ENCODE peak calls at places on chromosomes 4 and X, in six cellular contexts. U is astrocyte, X is endothelial cell of umbilical vein, J is uterus, T is psoas muscle, Q is right lobe of liver. O is an unnamed sample. For H3K9me3 and H3K4me1, the result is how much of the 10 kb centered on the place peaks cover.

GRCh38 chr4:48133668-48134444 is at the start of gene TXK:
- DNase-seq in U (peak), X (peak), J (no peak), T (no peak), Q (no peak), O (no peak)

GRCh38 chr4:52780627-52781354 is 29.6 kb upstream of the ERVMER34-1 start:
- DNase-seq in U (no peak), X (no peak), J (no peak), T (no peak), Q (no peak), O (no peak)

GRCh38 chr4:6394671-6395081 is 77.7 kb downstream of the PPP2R2C start:
- DNase-seq in U (no peak), X (no peak), J (no peak), T (no peak), Q (no peak), O (no peak)

GRCh38 chr4:48762408-48762807 is 17.7 kb downstream of the FRYL start:
- DNase-seq in U (no peak), X (no peak), J (no peak), T (no peak), Q (no peak), O (no peak)

GRCh38 chr4:7803992-7804758 is 135.5 kb downstream of the AFAP1 start:
- DNase-seq in U (peak), X (peak), J (peak), T (peak), Q (peak), O (peak)

GRCh38 chr4:105835177-105835576 is 60.1 kb upstream of the NPNT start:
- DNase-seq in U (no peak), X (no peak), J (no peak), T (no peak), Q (no peak), O (no peak)

GRCh38 chrX:117636826-117637225 is 479.8 kb downstream of the KLHL13 start:
- DNase-seq in U (no peak), X (no peak), J (no peak), T (no peak), Q (no peak), O (no peak)

GRCh38 chrX:17787557-17787956 is 50.3 kb downstream of the SCML1 start:
- DNase-seq in U (no peak), X (no peak), J (no peak), T (no peak), Q (no peak), O (no peak)

GRCh38 chrX:679161-679979 is 48.8 kb downstream of the SHOX start:
- DNase-seq in U (no peak), X (no peak), J (no peak), T (no peak), Q (no peak), O (no peak)

GRCh38 chr4:139279723-139280620 is at the start of gene MGARP:
- DNase-seq in U (peak), X (peak), J (no peak), T (peak), Q (peak), O (peak)

GRCh38 chr4:6907658-6908191 is 1.9 kb upstream of the TBC1D14 start:
- DNase-seq in U (no peak), X (peak), J (no peak), T (no peak), Q (no peak), O (peak)

GRCh38 chr4:112895785-112896184 is 153.7 kb upstream of the ANK2 start:
- DNase-seq in U (peak), X (no peak), J (no peak), T (no peak), Q (no peak), O (no peak)

GRCh38 chr4:2408401-2408958 is 10.0 kb downstream of the ZFYVE28 start:
- DNase-seq in U (no peak), X (no peak), J (no peak), T (no peak), Q (no peak), O (no peak)

GRCh38 chr4:8314691-8315255 is 45.2 kb downstream of the HTRA3 start:
- DNase-seq in U (no peak), X (no peak), J (peak), T (no peak), Q (no peak), O (peak)

GRCh38 chr4:52173470-52174055 is 122.5 kb downstream of the SPATA18 start:
- DNase-seq in U (no peak), X (peak), J (no peak), T (peak), Q (peak), O (peak)

GRCh38 chrX:100980608-100981497 is 11.3 kb downstream of the ARL13A start:
- DNase-seq in U (peak), X (peak), J (no peak), T (peak), Q (peak), O (peak)

GRCh38 chrX:33735182-33735581 is 396.9 kb downstream of the FAM47A start:
- DNase-seq in U (no peak), X (no peak), J (no peak), T (no peak), Q (no peak), O (no peak)

GRCh38 chrX:13440166-13440565 is 120.3 kb upstream of the ATXN3L start:
- DNase-seq in U (no peak), X (no peak), J (no peak), T (no peak), Q (no peak), O (no peak)

GRCh38 chrX:7586126-7586525 is 256.8 kb upstream of the VCX start:
- DNase-seq in U (peak), X (no peak), J (no peak), T (no peak), Q (no peak), O (no peak)

GRCh38 chr4:153215976-153216375 is 11.7 kb downstream of the TRIM2 start:
- DNase-seq in U (no peak), X (no peak), J (no peak), T (no peak), Q (no peak), O (no peak)

GRCh38 chrX:42714981-42715688 is 62.8 kb downstream of the PPP1R2C start:
- DNase-seq in U (peak), X (peak), J (no peak), T (peak), Q (peak), O (peak)

GRCh38 chr4:149409186-149410056 is 406.2 kb downstream of the IQCM start:
- DNase-seq in U (peak), X (no peak), J (no peak), T (peak), Q (peak), O (peak)

GRCh38 chr4:4677825-4678522 is 136.1 kb upstream of the STX18 start:
- DNase-seq in U (peak), X (peak), J (peak), T (no peak), Q (no peak), O (no peak)

GRCh38 chr4:20474119-20474518 is 222.4 kb downstream of the SLIT2 start:
- DNase-seq in U (no peak), X (peak), J (no peak), T (no peak), Q (no peak), O (no peak)

GRCh38 chr4:184755278-184755677 is 21.4 kb upstream of the CENPU start:
- DNase-seq in U (peak), X (no peak), J (no peak), T (peak), Q (no peak), O (no peak)

GRCh38 chr4:41281038-41281634 is 24.4 kb downstream of the UCHL1 start:
- DNase-seq in U (peak), X (peak), J (peak), T (no peak), Q (no peak), O (no peak)

GRCh38 chrX:22081475-22082092 is 49.5 kb downstream of the PHEX start:
- DNase-seq in U (peak), X (peak), J (peak), T (peak), Q (peak), O (peak)

GRCh38 chr4:153518001-153518400 is 51.8 kb downstream of the TMEM131L start:
- DNase-seq in U (no peak), X (peak), J (peak), T (no peak), Q (peak), O (no peak)

GRCh38 chr4:184400375-184400870 is 73.9 kb downstream of the IRF2 start:
- DNase-seq in U (peak), X (peak), J (no peak), T (no peak), Q (peak), O (peak)

GRCh38 chrX:37685452-37686347 is at the start of gene XK:
- DNase-seq in U (peak), X (peak), J (peak), T (peak), Q (peak), O (peak)

GRCh38 chr4:174699654-174700053 is 129.4 kb downstream of the GLRA3 start:
- DNase-seq in U (no peak), X (no peak), J (no peak), T (no peak), Q (no peak), O (no peak)

GRCh38 chr4:102789317-102789717 is 28.5 kb upstream of the MANBA start:
- DNase-seq in U (peak), X (peak), J (no peak), T (no peak), Q (no peak), O (no peak)

GRCh38 chrX:110568396-110568795 is 209.7 kb downstream of the RTL9 start:
- DNase-seq in U (peak), X (no peak), J (no peak), T (no peak), Q (no peak), O (no peak)

GRCh38 chr4:113673450-113673849 is 88.1 kb downstream of the CAMK2D start:
- DNase-seq in U (no peak), X (no peak), J (no peak), T (no peak), Q (no peak), O (no peak)

GRCh38 chr4:3368841-3369760 is 72.7 kb upstream of the HGFAC start:
- DNase-seq in U (no peak), X (peak), J (peak), T (no peak), Q (no peak), O (no peak)

GRCh38 chr4:184959786-184960185 is 58.5 kb upstream of the HELT start:
- DNase-seq in U (no peak), X (no peak), J (no peak), T (no peak), Q (no peak), O (no peak)

GRCh38 chrX:13005671-13006473 is 31.0 kb downstream of the TMSB4X start:
- DNase-seq in U (peak), X (no peak), J (no peak), T (no peak), Q (no peak), O (peak)

GRCh38 chr4:1490906-1491629 is 84.8 kb upstream of the NKX1-1 start:
- DNase-seq in U (no peak), X (no peak), J (no peak), T (no peak), Q (peak), O (no peak)

GRCh38 chrX:136206916-136207315 is 44.3 kb downstream of the MAP7D3 start:
- DNase-seq in U (no peak), X (no peak), J (no peak), T (no peak), Q (no peak), O (no peak)
- H3K9me3 ChIP-seq in U (under half), X (under half), J (under half), T (under half), Q (under half), O (under half)

DNA sequence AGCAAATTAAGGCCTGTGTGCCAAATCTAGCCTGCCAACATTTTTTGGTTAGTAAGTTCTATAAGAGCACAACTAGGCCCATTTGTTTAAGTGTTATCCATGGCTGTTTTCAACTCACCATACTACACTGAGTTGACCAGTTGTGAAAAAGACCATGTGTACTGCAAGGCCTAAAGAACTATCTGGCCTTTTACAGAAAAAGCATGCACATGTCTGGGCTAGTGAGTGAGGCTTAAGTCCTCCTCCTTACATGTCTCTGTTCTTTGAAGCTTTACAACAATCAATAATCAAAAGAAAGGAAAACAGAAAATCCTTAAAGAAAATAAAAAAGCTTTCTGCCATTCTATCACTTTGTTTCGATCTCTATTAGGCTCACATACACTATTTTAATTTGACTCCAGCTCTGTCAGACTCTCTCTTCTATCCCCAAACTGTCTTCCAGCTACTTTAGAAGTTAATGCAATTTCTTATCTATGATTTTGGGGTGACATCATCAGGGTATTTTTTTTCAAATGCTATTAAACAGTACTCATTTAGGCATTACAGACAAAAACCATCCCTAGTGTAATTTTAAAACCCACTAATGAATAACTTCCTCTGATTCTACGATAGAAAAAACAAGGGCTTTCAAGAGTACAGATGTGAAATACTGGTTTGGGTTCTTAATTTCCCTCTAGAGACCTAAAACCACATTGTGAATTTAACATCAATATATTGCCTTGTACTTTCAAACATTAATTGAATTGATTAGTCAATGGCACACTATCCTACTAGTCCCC is 161.8 kb downstream of the MAB21L2 start:
- DNase-seq in U (peak), X (no peak), J (no peak), T (no peak), Q (no peak), O (no peak)
- H3K4me3 ChIP-seq in U (no peak), X (no peak), J (no peak), T (no peak), Q (no peak), O (no peak)

DNA sequence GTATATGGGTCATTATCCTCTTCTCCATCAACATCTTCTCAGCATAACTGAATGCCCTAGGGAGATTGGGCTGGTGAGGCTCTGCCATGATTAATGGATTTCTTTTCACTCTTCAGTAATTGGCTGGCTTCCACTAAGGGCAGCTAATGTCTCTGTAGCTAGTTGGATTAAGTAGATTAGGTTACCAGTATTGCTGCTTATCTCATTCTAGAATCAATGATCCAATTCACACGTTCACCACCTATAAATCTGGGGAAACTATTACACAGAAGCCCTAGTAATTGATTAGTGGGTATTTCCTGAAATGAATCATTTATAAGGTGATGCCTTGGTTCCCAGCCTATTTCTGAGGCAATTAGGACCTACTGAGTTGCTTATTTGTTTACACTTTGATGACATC is 94.8 kb downstream of the KDR start:
- DNase-seq in U (no peak), X (no peak), J (no peak), T (no peak), Q (no peak), O (no peak)
- H3K4me1 ChIP-seq in U (under half), X (under half), J (under half), T (under half), Q (under half), O (under half)

DNA sequence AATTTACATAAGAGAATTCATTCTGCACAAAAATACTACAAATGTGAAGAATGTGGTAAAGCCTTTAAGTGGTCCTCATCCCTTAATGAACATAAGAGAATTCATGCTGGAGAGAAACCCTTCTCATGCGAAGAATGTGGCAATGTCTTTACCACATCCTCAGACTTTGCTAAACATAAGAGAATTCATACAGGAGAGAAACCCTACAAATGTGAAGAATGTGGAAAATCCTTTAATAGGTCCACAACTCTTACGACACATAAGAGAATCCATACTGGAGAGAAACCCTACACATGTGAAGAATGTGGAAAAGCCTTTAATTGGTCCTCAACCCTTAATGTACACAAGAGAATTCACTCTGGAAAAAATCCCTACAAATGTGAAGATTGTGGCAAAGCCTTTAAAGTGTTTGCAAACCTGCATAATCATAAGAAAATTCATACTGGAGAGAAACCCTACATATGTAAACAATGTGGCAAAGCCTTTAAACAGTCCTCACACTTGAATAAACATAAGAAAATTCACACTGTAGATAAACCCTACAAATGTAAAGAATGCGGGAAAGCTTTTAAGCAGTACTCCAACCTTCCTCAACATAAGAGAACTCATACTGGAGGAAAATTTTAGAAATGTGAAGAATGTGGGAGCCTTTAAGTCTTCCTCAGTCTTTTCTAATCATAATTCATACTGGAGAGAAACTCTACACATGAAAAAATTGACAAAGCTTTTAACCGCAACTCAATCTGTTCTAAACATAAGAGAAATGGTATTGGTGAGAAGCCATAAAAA is 37.4 kb downstream of the ZNF718 start:
- DNase-seq in U (no peak), X (no peak), J (no peak), T (no peak), Q (no peak), O (no peak)
- H3K9me3 ChIP-seq in U (under half), X (under half), J (half or more), T (half or more), Q (under half), O (under half)

GRCh38 chr4:120070191-120070590 is 3.5 kb upstream of the MAD2L1 start:
- DNase-seq in U (no peak), X (peak), J (no peak), T (no peak), Q (no peak), O (no peak)

GRCh38 chr4:120066182-120066524 is 495 bp downstream of the MAD2L1 start:
- DNase-seq in U (peak), X (no peak), J (no peak), T (no peak), Q (no peak), O (no peak)

GRCh38 chr4:120066525-120067333 is at the start of gene MAD2L1:
- DNase-seq in U (peak), X (peak), J (peak), T (peak), Q (peak), O (peak)

GRCh38 chr4:120071192-120071795 is 4.6 kb upstream of the MAD2L1 start:
- DNase-seq in U (peak), X (peak), J (peak), T (no peak), Q (no peak), O (no peak)
- H3K4me3 ChIP-seq in U (no peak), X (no peak), J (no peak), T (no peak), Q (no peak), O (no peak)

GRCh38 chr4:57078685-57079521 is 31.3 kb downstream of the IGFBP7 start:
- DNase-seq in U (peak), X (peak), J (no peak), T (no peak), Q (no peak), O (no peak)
- H3K4me1 ChIP-seq in U (half or more), X (half or more), J (under half), T (under half), Q (under half), O (under half)

GRCh38 chr4:100162027-100162685 is 28.1 kb downstream of the DDIT4L start:
- DNase-seq in U (no peak), X (peak), J (no peak), T (no peak), Q (no peak), O (no peak)
- H3K9me3 ChIP-seq in U (under half), X (under half), J (under half), T (under half), Q (under half), O (under half)

GRCh38 chr4:159175989-159176375 is 73.1 kb downstream of the RAPGEF2 start:
- DNase-seq in U (no peak), X (no peak), J (no peak), T (no peak), Q (no peak), O (no peak)
- H3K4me3 ChIP-seq in U (peak), X (no peak), J (no peak), T (no peak), Q (no peak), O (no peak)

GRCh38 chr4:169665039-169665732 is 44.8 kb downstream of the CLCN3 start:
- DNase-seq in U (no peak), X (peak), J (no peak), T (no peak), Q (no peak), O (no peak)

GRCh38 chr4:169664615-169665014 is 44.2 kb downstream of the CLCN3 start:
- DNase-seq in U (peak), X (peak), J (no peak), T (no peak), Q (no peak), O (no peak)

GRCh38 chr4:169663894-169664293 is 43.5 kb downstream of the CLCN3 start:
- DNase-seq in U (peak), X (peak), J (no peak), T (no peak), Q (no peak), O (no peak)

GRCh38 chr4:169662226-169662625 is 41.8 kb downstream of the CLCN3 start:
- DNase-seq in U (no peak), X (peak), J (no peak), T (no peak), Q (no peak), O (no peak)

GRCh38 chr4:169663402-169663801 is 43.0 kb downstream of the CLCN3 start:
- DNase-seq in U (no peak), X (no peak), J (no peak), T (no peak), Q (no peak), O (no peak)
- H3K4me1 ChIP-seq in U (under half), X (half or more), J (under half), T (half or more), Q (under half), O (under half)

O was measured in aorta.